ENCODE peak calls at places on chromosomes 7 and 10, in four cellular contexts. One of them, this sample, is unnamed.

GRCh38 chr7:82740246-82740848 is 296.8 kb upstream of the CACNA2D1 start:
- DNase-seq in activated CD8-positive, alpha-beta memory T cell treated with anti-CD3 and anti-CD28 coated beads for 24 hours: no peak
- DNase-seq in stimulated activated CD8-positive, alpha-beta memory T cell treated with anti-CD3 and anti-CD28 coated beads, Interleukin-15, amount 100 ng/mL, for 4 hours: no peak
- DNase-seq in naive thymus-derived CD4-positive, alpha-beta T cell: no peak
- DNase-seq in this sample: no peak

GRCh38 chr7:118754608-118755007 is 530.1 kb downstream of the ANKRD7 start:
- DNase-seq in activated CD8-positive, alpha-beta memory T cell treated with anti-CD3 and anti-CD28 coated beads for 24 hours: no peak
- DNase-seq in stimulated activated CD8-positive, alpha-beta memory T cell treated with anti-CD3 and anti-CD28 coated beads, Interleukin-15, amount 100 ng/mL, for 4 hours: no peak
- DNase-seq in naive thymus-derived CD4-positive, alpha-beta T cell: no peak
- DNase-seq in this sample: no peak

GRCh38 chr10:50993817-50994251 is 80.5 kb upstream of the PRKG1 start:
- DNase-seq in activated CD8-positive, alpha-beta memory T cell treated with anti-CD3 and anti-CD28 coated beads for 24 hours: no peak
- DNase-seq in stimulated activated CD8-positive, alpha-beta memory T cell treated with anti-CD3 and anti-CD28 coated beads, Interleukin-15, amount 100 ng/mL, for 4 hours: no peak
- DNase-seq in naive thymus-derived CD4-positive, alpha-beta T cell: no peak
- DNase-seq in this sample: peak

GRCh38 chr7:6172331-6173295 is 99.8 kb downstream of the CYTH3 start:
- DNase-seq in activated CD8-positive, alpha-beta memory T cell treated with anti-CD3 and anti-CD28 coated beads for 24 hours: no peak
- DNase-seq in stimulated activated CD8-positive, alpha-beta memory T cell treated with anti-CD3 and anti-CD28 coated beads, Interleukin-15, amount 100 ng/mL, for 4 hours: no peak
- DNase-seq in naive thymus-derived CD4-positive, alpha-beta T cell: no peak
- DNase-seq in this sample: no peak

GRCh38 chr10:7756360-7756992 is 31.3 kb downstream of the KIN start:
- DNase-seq in activated CD8-positive, alpha-beta memory T cell treated with anti-CD3 and anti-CD28 coated beads for 24 hours: no peak
- DNase-seq in stimulated activated CD8-positive, alpha-beta memory T cell treated with anti-CD3 and anti-CD28 coated beads, Interleukin-15, amount 100 ng/mL, for 4 hours: no peak
- DNase-seq in naive thymus-derived CD4-positive, alpha-beta T cell: no peak
- DNase-seq in this sample: no peak

GRCh38 chr7:21946228-21946709 is 570 bp upstream of the CDCA7L start:
- DNase-seq in activated CD8-positive, alpha-beta memory T cell treated with anti-CD3 and anti-CD28 coated beads for 24 hours: no peak
- DNase-seq in stimulated activated CD8-positive, alpha-beta memory T cell treated with anti-CD3 and anti-CD28 coated beads, Interleukin-15, amount 100 ng/mL, for 4 hours: no peak
- DNase-seq in naive thymus-derived CD4-positive, alpha-beta T cell: no peak
- DNase-seq in this sample: no peak

GRCh38 chr10:132740542-132741066 is 45.3 kb downstream of the NKX6-2 start:
- DNase-seq in activated CD8-positive, alpha-beta memory T cell treated with anti-CD3 and anti-CD28 coated beads for 24 hours: no peak
- DNase-seq in stimulated activated CD8-positive, alpha-beta memory T cell treated with anti-CD3 and anti-CD28 coated beads, Interleukin-15, amount 100 ng/mL, for 4 hours: no peak
- DNase-seq in naive thymus-derived CD4-positive, alpha-beta T cell: no peak
- DNase-seq in this sample: no peak

GRCh38 chr10:131872837-131873375 is 27.9 kb upstream of the PPP2R2D start:
- DNase-seq in activated CD8-positive, alpha-beta memory T cell treated with anti-CD3 and anti-CD28 coated beads for 24 hours: no peak
- DNase-seq in stimulated activated CD8-positive, alpha-beta memory T cell treated with anti-CD3 and anti-CD28 coated beads, Interleukin-15, amount 100 ng/mL, for 4 hours: no peak
- DNase-seq in naive thymus-derived CD4-positive, alpha-beta T cell: no peak
- DNase-seq in this sample: no peak

GRCh38 chr7:28641752-28642546 is 229.6 kb downstream of the CREB5 start:
- DNase-seq in activated CD8-positive, alpha-beta memory T cell treated with anti-CD3 and anti-CD28 coated beads for 24 hours: no peak
- DNase-seq in stimulated activated CD8-positive, alpha-beta memory T cell treated with anti-CD3 and anti-CD28 coated beads, Interleukin-15, amount 100 ng/mL, for 4 hours: no peak
- DNase-seq in naive thymus-derived CD4-positive, alpha-beta T cell: no peak
- DNase-seq in this sample: no peak

GRCh38 chr7:128912281-128912680 is 1.8 kb upstream of the KCP start:
- DNase-seq in activated CD8-positive, alpha-beta memory T cell treated with anti-CD3 and anti-CD28 coated beads for 24 hours: no peak
- DNase-seq in stimulated activated CD8-positive, alpha-beta memory T cell treated with anti-CD3 and anti-CD28 coated beads, Interleukin-15, amount 100 ng/mL, for 4 hours: no peak
- DNase-seq in naive thymus-derived CD4-positive, alpha-beta T cell: no peak
- DNase-seq in this sample: peak

GRCh38 chr7:82204694-82205093 is 238.9 kb downstream of the CACNA2D1 start:
- DNase-seq in activated CD8-positive, alpha-beta memory T cell treated with anti-CD3 and anti-CD28 coated beads for 24 hours: no peak
- DNase-seq in stimulated activated CD8-positive, alpha-beta memory T cell treated with anti-CD3 and anti-CD28 coated beads, Interleukin-15, amount 100 ng/mL, for 4 hours: no peak
- DNase-seq in naive thymus-derived CD4-positive, alpha-beta T cell: no peak
- DNase-seq in this sample: no peak

GRCh38 chr7:101959829-101960228 is 142.4 kb downstream of the CUX1 start:
- DNase-seq in activated CD8-positive, alpha-beta memory T cell treated with anti-CD3 and anti-CD28 coated beads for 24 hours: no peak
- DNase-seq in stimulated activated CD8-positive, alpha-beta memory T cell treated with anti-CD3 and anti-CD28 coated beads, Interleukin-15, amount 100 ng/mL, for 4 hours: no peak
- DNase-seq in naive thymus-derived CD4-positive, alpha-beta T cell: no peak
- DNase-seq in this sample: no peak

GRCh38 chr7:149669121-149669818 is 104.1 kb downstream of the ZNF467 start:
- DNase-seq in activated CD8-positive, alpha-beta memory T cell treated with anti-CD3 and anti-CD28 coated beads for 24 hours: no peak
- DNase-seq in stimulated activated CD8-positive, alpha-beta memory T cell treated with anti-CD3 and anti-CD28 coated beads, Interleukin-15, amount 100 ng/mL, for 4 hours: no peak
- DNase-seq in naive thymus-derived CD4-positive, alpha-beta T cell: no peak
- DNase-seq in this sample: no peak

GRCh38 chr10:12617205-12618175 is 268.1 kb downstream of the CAMK1D start:
- DNase-seq in activated CD8-positive, alpha-beta memory T cell treated with anti-CD3 and anti-CD28 coated beads for 24 hours: no peak
- DNase-seq in stimulated activated CD8-positive, alpha-beta memory T cell treated with anti-CD3 and anti-CD28 coated beads, Interleukin-15, amount 100 ng/mL, for 4 hours: no peak
- DNase-seq in naive thymus-derived CD4-positive, alpha-beta T cell: no peak
- DNase-seq in this sample: no peak

GRCh38 chr10:35554461-35555056 is 50.6 kb upstream of the GJD4 start:
- DNase-seq in activated CD8-positive, alpha-beta memory T cell treated with anti-CD3 and anti-CD28 coated beads for 24 hours: no peak
- DNase-seq in stimulated activated CD8-positive, alpha-beta memory T cell treated with anti-CD3 and anti-CD28 coated beads, Interleukin-15, amount 100 ng/mL, for 4 hours: no peak
- DNase-seq in naive thymus-derived CD4-positive, alpha-beta T cell: no peak
- DNase-seq in this sample: no peak

GRCh38 chr10:13698217-13698616 is 111.5 kb downstream of the PRPF18 start:
- DNase-seq in activated CD8-positive, alpha-beta memory T cell treated with anti-CD3 and anti-CD28 coated beads for 24 hours: no peak
- DNase-seq in stimulated activated CD8-positive, alpha-beta memory T cell treated with anti-CD3 and anti-CD28 coated beads, Interleukin-15, amount 100 ng/mL, for 4 hours: no peak
- DNase-seq in naive thymus-derived CD4-positive, alpha-beta T cell: no peak
- DNase-seq in this sample: no peak

GRCh38 chr10:23610626-23611307 is 171.9 kb downstream of the OTUD1 start:
- DNase-seq in activated CD8-positive, alpha-beta memory T cell treated with anti-CD3 and anti-CD28 coated beads for 24 hours: no peak
- DNase-seq in stimulated activated CD8-positive, alpha-beta memory T cell treated with anti-CD3 and anti-CD28 coated beads, Interleukin-15, amount 100 ng/mL, for 4 hours: no peak
- DNase-seq in naive thymus-derived CD4-positive, alpha-beta T cell: no peak
- DNase-seq in this sample: no peak

GRCh38 chr10:121710207-121710606 is 112.0 kb upstream of the FGFR2 start:
- DNase-seq in activated CD8-positive, alpha-beta memory T cell treated with anti-CD3 and anti-CD28 coated beads for 24 hours: no peak
- DNase-seq in stimulated activated CD8-positive, alpha-beta memory T cell treated with anti-CD3 and anti-CD28 coated beads, Interleukin-15, amount 100 ng/mL, for 4 hours: no peak
- DNase-seq in naive thymus-derived CD4-positive, alpha-beta T cell: no peak
- DNase-seq in this sample: no peak